ENCODE peak calls at places on chromosomes 4 and X, in seven cellular contexts. One of them, this sample, is unnamed.

GRCh38 chr4:17323619-17324400 is 188.1 kb downstream of the QDPR start:
- DNase-seq in CD8-positive, alpha-beta T cell: no peak
- DNase-seq in sciatic nerve: no peak
- DNase-seq in MG63: peak
- DNase-seq in activated CD4-positive, alpha-beta T cell treated with anti-CD3 and anti-CD28 coated beads for 48 hours: no peak
- DNase-seq in NCI-H1092 treated with DMSO at 0.1 percent for 48 hours: no peak
- DNase-seq in stimulated activated CD4-positive, alpha-beta T cell treated with anti-CD3 and anti-CD28 coated beads, Interleukin-1b, Interleukin-23, amount 100 ng/mL, for 24 hours: no peak
- DNase-seq in this sample: no peak

GRCh38 chr4:155735506-155735905 is 23.3 kb upstream of the GUCY1B1 start:
- DNase-seq in CD8-positive, alpha-beta T cell: no peak
- DNase-seq in sciatic nerve: no peak
- DNase-seq in MG63: no peak
- DNase-seq in activated CD4-positive, alpha-beta T cell treated with anti-CD3 and anti-CD28 coated beads for 48 hours: no peak
- DNase-seq in NCI-H1092 treated with DMSO at 0.1 percent for 48 hours: no peak
- DNase-seq in stimulated activated CD4-positive, alpha-beta T cell treated with anti-CD3 and anti-CD28 coated beads, Interleukin-1b, Interleukin-23, amount 100 ng/mL, for 24 hours: no peak
- DNase-seq in this sample: no peak

GRCh38 chr4:18571252-18571885 is 549.8 kb upstream of the LCORL start:
- DNase-seq in CD8-positive, alpha-beta T cell: no peak
- DNase-seq in sciatic nerve: no peak
- DNase-seq in MG63: no peak
- DNase-seq in activated CD4-positive, alpha-beta T cell treated with anti-CD3 and anti-CD28 coated beads for 48 hours: no peak
- DNase-seq in NCI-H1092 treated with DMSO at 0.1 percent for 48 hours: no peak
- DNase-seq in stimulated activated CD4-positive, alpha-beta T cell treated with anti-CD3 and anti-CD28 coated beads, Interleukin-1b, Interleukin-23, amount 100 ng/mL, for 24 hours: no peak
- DNase-seq in this sample: no peak

GRCh38 chr4:1208266-1208961 is 36.0 kb upstream of the SPON2 start:
- DNase-seq in CD8-positive, alpha-beta T cell: no peak
- DNase-seq in sciatic nerve: peak
- DNase-seq in MG63: peak
- DNase-seq in activated CD4-positive, alpha-beta T cell treated with anti-CD3 and anti-CD28 coated beads for 48 hours: no peak
- DNase-seq in NCI-H1092 treated with DMSO at 0.1 percent for 48 hours: no peak
- DNase-seq in stimulated activated CD4-positive, alpha-beta T cell treated with anti-CD3 and anti-CD28 coated beads, Interleukin-1b, Interleukin-23, amount 100 ng/mL, for 24 hours: no peak
- DNase-seq in this sample: no peak

GRCh38 chrX:121558886-121559285 is 511.5 kb downstream of the GLUD2 start:
- DNase-seq in CD8-positive, alpha-beta T cell: no peak
- DNase-seq in sciatic nerve: no peak
- DNase-seq in MG63: no peak
- DNase-seq in activated CD4-positive, alpha-beta T cell treated with anti-CD3 and anti-CD28 coated beads for 48 hours: no peak
- DNase-seq in NCI-H1092 treated with DMSO at 0.1 percent for 48 hours: no peak
- DNase-seq in stimulated activated CD4-positive, alpha-beta T cell treated with anti-CD3 and anti-CD28 coated beads, Interleukin-1b, Interleukin-23, amount 100 ng/mL, for 24 hours: no peak
- DNase-seq in this sample: no peak

GRCh38 chrX:103356897-103357296 is 591 bp downstream of the TCEAL9 start:
- DNase-seq in CD8-positive, alpha-beta T cell: no peak
- DNase-seq in sciatic nerve: no peak
- DNase-seq in MG63: no peak
- DNase-seq in activated CD4-positive, alpha-beta T cell treated with anti-CD3 and anti-CD28 coated beads for 48 hours: no peak
- DNase-seq in NCI-H1092 treated with DMSO at 0.1 percent for 48 hours: no peak
- DNase-seq in stimulated activated CD4-positive, alpha-beta T cell treated with anti-CD3 and anti-CD28 coated beads, Interleukin-1b, Interleukin-23, amount 100 ng/mL, for 24 hours: no peak
- DNase-seq in this sample: no peak

GRCh38 chrX:17032351-17032750 is 85.9 kb downstream of the REPS2 start:
- DNase-seq in CD8-positive, alpha-beta T cell: no peak
- DNase-seq in sciatic nerve: no peak
- DNase-seq in MG63: peak
- DNase-seq in activated CD4-positive, alpha-beta T cell treated with anti-CD3 and anti-CD28 coated beads for 48 hours: no peak
- DNase-seq in NCI-H1092 treated with DMSO at 0.1 percent for 48 hours: no peak
- DNase-seq in stimulated activated CD4-positive, alpha-beta T cell treated with anti-CD3 and anti-CD28 coated beads, Interleukin-1b, Interleukin-23, amount 100 ng/mL, for 24 hours: no peak
- DNase-seq in this sample: no peak

GRCh38 chrX:110750526-110751189 is 45.0 kb downstream of the CHRDL1 start:
- DNase-seq in CD8-positive, alpha-beta T cell: no peak
- DNase-seq in sciatic nerve: no peak
- DNase-seq in MG63: no peak
- DNase-seq in activated CD4-positive, alpha-beta T cell treated with anti-CD3 and anti-CD28 coated beads for 48 hours: no peak
- DNase-seq in NCI-H1092 treated with DMSO at 0.1 percent for 48 hours: no peak
- DNase-seq in stimulated activated CD4-positive, alpha-beta T cell treated with anti-CD3 and anti-CD28 coated beads, Interleukin-1b, Interleukin-23, amount 100 ng/mL, for 24 hours: no peak
- DNase-seq in this sample: no peak